ENCODE peak calls at places on chromosomes 3 and 15, in seven cellular contexts. D, J, T, V, H, I and X are unnamed samples.
A peak's percentile ranks its signal among the peaks of the same experiment; 100 is the strongest.

GRCh38 chr3:114903213-114903612 is 243.9 kb downstream of the ZBTB20 start:
- ATAC-seq in I (peak; percentile 49), J (peak; percentile 45), V (peak; percentile 5), T (no peak), H (peak; percentile 37), D (peak; percentile 67), X (no peak)

GRCh38 chr15:75170711-75171341 is 30.9 kb upstream of the C15orf39 start:
- ATAC-seq in V (peak; percentile 16), H (peak; percentile 60), I (no peak), J (peak; percentile 52), T (no peak), D (no peak), X (no peak)

GRCh38 chr3:15295506-15295905 is 36.9 kb downstream of the SH3BP5 start:
- ATAC-seq in V (peak; percentile 27), D (peak; percentile 38), H (peak; percentile 58), J (peak; percentile 8), I (no peak), T (no peak), X (peak; percentile 61)

GRCh38 chr3:72384602-72385001 is 463.6 kb downstream of the SHQ1 start:
- ATAC-seq in D (no peak), V (no peak), T (no peak), J (no peak), H (no peak), I (no peak), X (no peak)

GRCh38 chr3:26202169-26202568 is 412.3 kb downstream of the OXSM start:
- ATAC-seq in J (no peak), H (no peak), V (no peak), I (no peak), D (no peak), T (no peak), X (no peak)

GRCh38 chr15:83835384-83836010 is 181.6 kb downstream of the ADAMTSL3 start:
- ATAC-seq in I (no peak), V (no peak), T (no peak), J (no peak), D (no peak), H (no peak), X (peak; percentile 81)

GRCh38 chr3:49787182-49787464 is 781 bp upstream of the IP6K1 start:
- ATAC-seq in H (no peak), D (no peak), T (no peak), I (no peak), J (no peak), V (no peak), X (no peak)

GRCh38 chr15:40908095-40908494 is 13.8 kb downstream of the VPS18 start:
- ATAC-seq in T (no peak), I (no peak), J (no peak), H (no peak), D (no peak), V (no peak), X (no peak)

GRCh38 chr15:51349156-51349844 is 7.8 kb downstream of the GLDN start:
- ATAC-seq in H (no peak), D (no peak), T (no peak), I (no peak), V (no peak), J (peak; percentile 76), X (peak; percentile 55)

GRCh38 chr3:184696643-184697042 is 15.2 kb downstream of the MAGEF1 start:
- ATAC-seq in D (no peak), T (no peak), V (no peak), H (peak; percentile 72), J (peak; percentile 40), I (no peak), X (no peak)

GRCh38 chr3:184700759-184701158 is 11.1 kb downstream of the MAGEF1 start:
- ATAC-seq in J (no peak), V (no peak), D (no peak), H (no peak), I (no peak), T (no peak), X (no peak)

GRCh38 chr3:184694266-184694665 is 17.6 kb downstream of the MAGEF1 start:
- ATAC-seq in V (no peak), T (no peak), J (no peak), I (no peak), H (no peak), D (no peak), X (no peak)

GRCh38 chr3:184694694-184695093 is 17.2 kb downstream of the MAGEF1 start:
- ATAC-seq in T (no peak), V (no peak), I (no peak), D (no peak), J (no peak), H (no peak), X (no peak)

GRCh38 chr3:184697845-184698244 is 14.0 kb downstream of the MAGEF1 start:
- ATAC-seq in D (no peak), V (no peak), T (no peak), J (no peak), H (no peak), I (no peak), X (no peak)
- H3K4me1 ChIP-seq in D (no peaks in the 10 kb centered on the region), V (no peaks in the 10 kb centered on the region), T (no peaks in the 10 kb centered on the region), J (no peaks in the 10 kb centered on the region), H (peaks cover 14% of the 10 kb centered on the region), I (peaks cover 6% of the 10 kb centered on the region), X (peaks cover 19% of the 10 kb centered on the region)

DNA sequence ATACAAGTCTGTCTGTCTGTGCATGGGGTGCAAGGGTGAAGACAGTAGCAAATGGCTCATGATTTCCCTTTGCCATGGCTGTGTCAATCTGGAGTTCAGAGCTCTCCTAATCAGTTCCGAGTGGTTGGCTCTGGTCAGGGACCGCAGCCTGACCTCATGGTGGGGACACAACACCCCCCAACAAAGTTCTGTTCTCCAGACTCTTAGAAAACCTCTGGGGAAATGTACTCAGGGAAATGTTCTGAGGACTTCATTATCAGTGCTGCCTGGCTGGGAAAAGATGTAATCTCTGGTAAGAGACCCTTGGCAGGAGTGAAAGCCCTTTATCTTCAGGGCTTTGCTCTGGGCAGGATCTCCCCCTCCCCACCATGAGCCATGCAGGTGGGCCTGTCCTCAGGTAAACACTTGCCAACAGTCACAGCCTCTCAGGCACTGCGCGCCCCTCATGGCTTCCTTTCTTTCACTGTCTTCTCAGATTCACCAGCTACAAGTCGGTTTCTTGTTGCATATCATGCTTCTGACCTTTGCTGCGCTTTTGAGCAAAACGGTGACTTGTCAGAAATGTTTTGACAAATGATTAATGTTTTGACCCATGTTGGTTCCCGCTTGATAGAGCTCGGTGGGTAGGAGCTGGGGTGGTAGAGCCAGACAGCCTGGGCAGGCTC is 95.5 kb downstream of the ST6GAL1 start:
- ATAC-seq in J (peak; percentile 38), H (peak; percentile 11), T (peak; percentile 3), I (no peak), D (peak; percentile 17), V (no peak), X (no peak)
- H3K4me3 ChIP-seq in J (no peak overlapping the region), H (no peak overlapping the region), T (peak overlapping the region; percentile 71), I (no peak overlapping the region), D (peak overlapping the region; percentile 68), V (no peak overlapping the region), X (no peak overlapping the region)

GRCh38 chr3:169144271-169144670 is 519.2 kb downstream of the MECOM start:
- ATAC-seq in V (no peak), T (no peak), J (no peak), H (no peak), I (no peak), D (no peak), X (no peak)
- H3K4me1 ChIP-seq in V (peaks cover 20% of the 10 kb centered on the region), T (peaks cover 23% of the 10 kb centered on the region), J (peaks cover 2% of the 10 kb centered on the region), H (peaks cover 8% of the 10 kb centered on the region), I (peaks cover 20% of the 10 kb centered on the region), D (peaks cover 9% of the 10 kb centered on the region), X (peaks cover 44% of the 10 kb centered on the region)

GRCh38 chr15:46617507-46617906 is 982.7 kb downstream of the SQOR start:
- ATAC-seq in D (no peak), J (no peak), V (no peak), I (no peak), H (no peak), T (no peak), X (no peak)
- H3K4me3 ChIP-seq in D (no peak overlapping the region), J (no peak overlapping the region), V (no peak overlapping the region), I (no peak overlapping the region), H (no peak overlapping the region), T (no peak overlapping the region), X (no peak overlapping the region)

GRCh38 chr15:99621767-99622166 is 56.0 kb downstream of the MEF2A start:
- ATAC-seq in J (no peak), T (no peak), D (no peak), H (no peak), I (no peak), V (peak; percentile 38), X (no peak)

GRCh38 chr15:99618941-99619411 is 53.2 kb downstream of the MEF2A start:
- ATAC-seq in H (peak; percentile 77), I (no peak), T (no peak), J (peak; percentile 30), V (peak; percentile 36), D (no peak), X (peak; percentile 23)

GRCh38 chr15:99616773-99617342 is 51.1 kb downstream of the MEF2A start:
- ATAC-seq in H (no peak), T (no peak), J (no peak), V (no peak), D (peak; percentile 36), I (no peak), X (no peak)

GRCh38 chr15:99620178-99620577 is 54.4 kb downstream of the MEF2A start:
- ATAC-seq in D (no peak), T (no peak), J (no peak), I (no peak), H (peak; percentile 68), V (peak; percentile 95), X (no peak)

GRCh38 chr15:99619712-99620111 is 53.9 kb downstream of the MEF2A start:
- ATAC-seq in T (no peak), J (peak; percentile 12), V (peak; percentile 75), I (no peak), H (peak; percentile 42), D (no peak), X (peak; percentile 61)
- H3K4me1 ChIP-seq in T (peaks cover 20% of the 10 kb centered on the region), J (peaks cover 6% of the 10 kb centered on the region), V (peaks cover 22% of the 10 kb centered on the region), I (no peaks in the 10 kb centered on the region), H (peaks cover 31% of the 10 kb centered on the region), D (peaks cover 4% of the 10 kb centered on the region), X (peaks cover 12% of the 10 kb centered on the region)